ENCODE peak calls at places on chromosomes 16 and 17, in ten cellular contexts. S is breast epithelium, F is A549, B is right lobe of liver, I is sigmoid colon, Y is IMR-90, W is prostate gland, R is ovary, U is H1, H is transverse colon. T is an unnamed sample.

GRCh38 chr17:2695961-2696760 is 15.4 kb downstream of the CLUH start:
- DNase-seq in U (no peak), H (peak), B (no peak), I (peak), Y (no peak), R (peak), W (no peak), S (no peak), F (no peak), T (no peak)

GRCh38 chr17:21285164-21286065 is 904 bp downstream of the MAP2K3 start:
- DNase-seq in B (peak), F (no peak), R (peak), H (peak), S (peak), Y (peak), I (peak), U (no peak), W (no peak), T (peak)

GRCh38 chr16:22257440-22257839 is 39.8 kb upstream of the POLR3E start:
- DNase-seq in W (no peak), Y (no peak), H (no peak), B (no peak), F (no peak), R (no peak), U (no peak), S (no peak), I (no peak), T (no peak)

GRCh38 chr17:59607817-59608403 is 11.8 kb upstream of the CLTC start:
- DNase-seq in S (no peak), Y (no peak), B (no peak), U (no peak), H (no peak), I (no peak), R (no peak), W (no peak), F (peak), T (no peak)

GRCh38 chr17:1104222-1104621 is 75.6 kb downstream of the ABR start:
- DNase-seq in I (no peak), Y (no peak), R (no peak), U (no peak), B (no peak), H (no peak), S (no peak), W (no peak), F (no peak), T (no peak)

GRCh38 chr17:10616502-10617119 is 40.5 kb downstream of the MYH3 start:
- DNase-seq in B (peak), F (peak), U (peak), W (peak), Y (peak), I (peak), H (peak), S (peak), R (peak), T (peak)

GRCh38 chr16:23516366-23517137 is 6.3 kb upstream of the GGA2 start:
- DNase-seq in F (no peak), U (no peak), R (no peak), W (no peak), S (no peak), B (no peak), H (no peak), Y (no peak), I (no peak), T (no peak)

GRCh38 chr17:44786551-44787081 is 27.8 kb downstream of the ADAM11 start:
- DNase-seq in H (no peak), S (no peak), Y (no peak), R (no peak), U (no peak), W (no peak), F (no peak), B (no peak), I (no peak), T (no peak)

GRCh38 chr17:70040336-70040735 is 34.7 kb upstream of the KCNJ16 start:
- DNase-seq in Y (peak), R (no peak), I (no peak), F (no peak), H (no peak), W (no peak), B (no peak), U (no peak), S (no peak), T (no peak)

GRCh38 chr17:73560661-73561060 is 83.6 kb downstream of the SDK2 start:
- DNase-seq in Y (no peak), U (no peak), B (no peak), W (no peak), I (no peak), F (peak), R (no peak), H (no peak), S (no peak), T (no peak)

GRCh38 chr17:45123930-45124796 is 8.2 kb downstream of the PLCD3 start:
- DNase-seq in W (no peak), H (peak), F (peak), Y (peak), I (peak), U (no peak), B (no peak), S (no peak), R (peak), T (peak)

GRCh38 chr16:19289805-19290490 is 4.4 kb downstream of the CLEC19A start:
- DNase-seq in F (no peak), R (no peak), I (no peak), S (peak), U (no peak), H (no peak), W (peak), Y (no peak), B (no peak), T (no peak)

GRCh38 chr16:46696957-46697356 is 7.5 kb downstream of the ORC6 start:
- DNase-seq in U (no peak), S (no peak), W (no peak), H (no peak), I (no peak), B (no peak), F (no peak), Y (no peak), R (no peak), T (no peak)

GRCh38 chr17:65552214-65552613 is 9.2 kb downstream of the AXIN2 start:
- DNase-seq in S (no peak), Y (no peak), F (no peak), R (no peak), W (no peak), H (peak), U (no peak), I (no peak), B (no peak), T (no peak)

GRCh38 chr16:88969361-88969831 is 7.6 kb downstream of the CBFA2T3 start:
- DNase-seq in B (no peak), W (no peak), S (no peak), U (no peak), R (no peak), Y (no peak), I (no peak), F (no peak), H (no peak), T (no peak)

GRCh38 chr16:68055395-68055794 is 29.8 kb upstream of the NFATC3 start:
- DNase-seq in I (peak), Y (no peak), B (no peak), R (no peak), H (no peak), W (no peak), S (no peak), F (no peak), U (no peak), T (no peak)

GRCh38 chr16:4597174-4597573 is 17.5 kb downstream of the UBALD1 start:
- DNase-seq in Y (no peak), F (no peak), S (no peak), B (no peak), U (no peak), R (no peak), I (no peak), W (no peak), H (no peak), T (no peak)

GRCh38 chr16:57480127-57480753 is 6.1 kb downstream of the DOK4 start:
- DNase-seq in F (peak), I (peak), H (peak), Y (peak), R (peak), B (peak), S (no peak), W (no peak), U (no peak), T (no peak)

GRCh38 chr16:58848662-58849002 is 114.5 kb upstream of the GOT2 start:
- DNase-seq in I (no peak), Y (no peak), F (no peak), W (no peak), S (no peak), H (no peak), R (no peak), B (no peak), U (no peak), T (no peak)

GRCh38 chr17:82442643-82443464 is 7.7 kb downstream of the CYBC1 start:
- DNase-seq in I (no peak), H (no peak), F (no peak), B (peak), W (no peak), R (no peak), S (no peak), U (no peak), Y (no peak), T (no peak)

GRCh38 chr17:76848670-76849069 is 19.5 kb upstream of the MGAT5B start:
- DNase-seq in U (no peak), W (no peak), B (no peak), F (no peak), Y (no peak), R (no peak), S (no peak), H (no peak), I (no peak), T (no peak)

GRCh38 chr17:60065867-60066266 is 12.9 kb downstream of the HEATR6 start:
- DNase-seq in H (no peak), I (no peak), W (no peak), U (no peak), Y (no peak), S (no peak), F (no peak), B (no peak), R (no peak), T (no peak)

GRCh38 chr17:6913608-6914443 is 82.0 kb upstream of the ALOX12 start:
- DNase-seq in B (peak), S (peak), U (peak), F (peak), I (peak), R (peak), W (peak), H (peak), Y (peak), T (peak)

GRCh38 chr16:11609474-11610120 is 22.9 kb upstream of the LITAF start:
- DNase-seq in B (no peak), S (no peak), U (no peak), H (no peak), I (no peak), W (no peak), F (no peak), Y (no peak), R (no peak), T (no peak)

GRCh38 chr16:14072360-14072759 is 1.2 kb downstream of the MRTFB start:
- DNase-seq in Y (no peak), S (no peak), I (no peak), H (no peak), B (no peak), U (no peak), W (no peak), F (no peak), R (no peak), T (no peak)
- H3K4me3 ChIP-seq in Y (no peak), S (peak), I (peak), H (peak), B (peak), U (peak), W (peak), F (peak), R (no peak), T (no peak)

GRCh38 chr16:495127-495748 is 32.3 kb upstream of the CAPN15 start:
- DNase-seq in U (peak), R (no peak), B (peak), F (peak), I (no peak), Y (peak), H (peak), S (no peak), W (no peak), T (no peak)
- TF ChIP-seq CTCF in U (peak), R (no peak), B (peak), F (peak), I (no peak), Y (peak), H (peak), S (no peak), W (peak), T (no peak)

DNA sequence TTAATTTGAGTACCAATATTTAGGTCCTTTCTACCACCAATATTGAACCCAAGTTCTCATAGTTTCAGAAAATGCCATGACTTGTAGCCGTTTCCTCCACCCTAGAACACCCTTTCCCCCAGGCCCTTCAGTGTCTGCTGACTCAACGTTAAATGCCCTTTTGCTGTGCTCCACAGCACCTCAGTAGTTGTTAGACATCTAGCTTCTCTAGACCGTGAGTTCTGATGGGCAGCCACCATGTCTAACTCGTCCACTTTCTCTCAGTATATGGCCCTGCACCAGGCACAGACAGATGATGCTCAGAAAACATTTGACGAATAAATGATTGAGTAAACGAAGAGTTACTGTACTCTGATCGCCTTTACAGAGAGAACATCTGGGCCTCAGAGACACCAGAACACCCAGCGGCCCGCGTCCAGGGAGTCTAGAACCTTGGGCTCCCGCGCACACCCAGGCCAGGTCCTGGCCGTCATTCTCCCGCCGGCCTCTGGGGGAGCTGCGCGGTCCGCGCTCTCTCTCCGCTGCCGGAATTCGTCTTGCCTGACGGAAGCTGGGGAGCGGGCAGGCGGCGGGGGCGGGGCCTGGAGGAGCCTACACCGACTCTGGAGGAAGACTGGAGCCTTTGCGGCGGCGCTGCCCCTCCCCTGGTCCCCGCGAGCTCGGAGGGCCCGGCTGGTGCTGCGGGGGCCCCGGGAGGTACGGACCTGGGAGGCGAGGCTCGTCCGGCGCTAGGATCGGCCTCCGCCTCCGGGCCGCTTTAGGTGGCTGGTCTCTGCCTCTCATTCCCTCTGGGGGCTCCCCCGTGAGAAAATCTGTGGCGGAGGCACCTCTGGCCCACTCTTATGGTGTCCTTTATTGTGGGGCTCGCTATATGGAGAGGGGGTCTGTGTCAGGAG is at the start of gene NKIRAS2:
- DNase-seq in W (peak), U (peak), B (peak), R (peak), Y (peak), I (peak), S (peak), H (peak), F (peak), T (peak)
- TF ChIP-seq POLR2A in W (peak), U (peak), B (peak), R (peak), Y (peak), I (peak), S (peak), H (peak), F (peak), T (no peak)

GRCh38 chr16:72014675-72015074 is 6.1 kb downstream of the DHODH start:
- DNase-seq in B (no peak), W (no peak), U (no peak), Y (no peak), H (no peak), F (no peak), I (no peak), S (no peak), R (no peak), T (no peak)

GRCh38 chr16:72015124-72015523 is 6.6 kb downstream of the DHODH start:
- DNase-seq in B (no peak), S (no peak), W (no peak), I (no peak), U (no peak), H (no peak), Y (no peak), R (no peak), F (no peak), T (no peak)

GRCh38 chr16:72013888-72014538 is 5.5 kb downstream of the DHODH start:
- DNase-seq in B (peak), H (no peak), U (no peak), Y (no peak), W (no peak), R (peak), S (no peak), F (no peak), I (no peak), T (no peak)

GRCh38 chr16:72012607-72013006 is 4.1 kb downstream of the DHODH start:
- DNase-seq in Y (no peak), U (no peak), B (no peak), R (no peak), H (no peak), W (no peak), I (peak), F (no peak), S (no peak), T (no peak)

DNA sequence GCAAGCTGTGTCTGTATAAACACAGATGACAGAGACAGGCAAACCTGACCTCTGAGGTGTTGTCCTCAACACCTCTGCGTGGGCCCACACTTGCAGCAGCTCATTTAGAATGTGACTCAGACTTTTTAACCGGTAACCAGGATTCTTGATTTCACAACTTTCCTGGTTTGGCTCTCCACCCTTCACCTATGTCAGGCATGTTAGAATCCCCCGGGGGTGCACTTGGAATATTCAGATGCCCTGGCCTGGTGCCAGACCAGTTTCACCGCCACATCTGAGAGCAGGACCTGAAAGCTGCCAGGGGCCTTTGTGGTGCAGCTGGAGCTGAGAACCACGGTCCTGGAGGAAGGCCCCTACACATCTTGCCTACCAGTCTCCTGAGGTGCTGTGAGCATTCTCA is 4.8 kb downstream of the DHODH start:
- DNase-seq in Y (peak), R (peak), F (no peak), I (no peak), W (no peak), S (peak), H (no peak), B (peak), U (no peak), T (no peak)
- H3K4me3 ChIP-seq in Y (no peak), R (no peak), F (no peak), I (no peak), W (no peak), S (no peak), H (no peak), B (peak), U (no peak), T (no peak)

GRCh38 chr17:79704691-79705090 is 26.1 kb upstream of the ENPP7 start:
- DNase-seq in W (no peak), I (no peak), F (no peak), R (no peak), U (no peak), H (no peak), S (no peak), Y (no peak), B (no peak), T (no peak)

GRCh38 chr17:79699386-79700036 is 31.2 kb upstream of the ENPP7 start:
- DNase-seq in U (no peak), R (no peak), F (no peak), Y (no peak), H (no peak), I (no peak), B (no peak), S (no peak), W (no peak), T (no peak)

GRCh38 chr17:79702550-79703236 is 28.1 kb upstream of the ENPP7 start:
- DNase-seq in W (no peak), U (no peak), F (no peak), R (no peak), I (no peak), H (no peak), S (no peak), Y (no peak), B (no peak), T (no peak)

GRCh38 chr17:79700574-79700973 is 30.2 kb upstream of the ENPP7 start:
- DNase-seq in R (no peak), H (no peak), B (no peak), S (no peak), U (no peak), I (no peak), W (no peak), F (peak), Y (no peak), T (no peak)

GRCh38 chr17:79702071-79702470 is 28.7 kb upstream of the ENPP7 start:
- DNase-seq in I (no peak), F (no peak), Y (no peak), R (no peak), S (no peak), H (no peak), W (no peak), U (no peak), B (no peak), T (no peak)
- TF ChIP-seq CTCF in I (no peak), F (peak), Y (no peak), R (no peak), S (no peak), H (no peak), W (no peak), U (peak), B (no peak), T (no peak)

GRCh38 chr16:31215287-31216115 is 1.4 kb downstream of the PYDC1 start:
- DNase-seq in F (peak), B (peak), W (peak), U (peak), S (peak), I (no peak), Y (peak), H (peak), R (peak), T (no peak)
- TF ChIP-seq POLR2A in F (peak), B (no peak), W (no peak), U (no peak), S (no peak), I (no peak), Y (no peak), H (no peak), R (no peak), T (no peak)

GRCh38 chr16:85541619-85542547 is 71.2 kb upstream of the GSE1 start:
- DNase-seq in H (no peak), I (no peak), B (no peak), U (no peak), W (no peak), R (no peak), S (no peak), Y (no peak), F (no peak), T (no peak)
- H3K4me3 ChIP-seq in H (no peak), I (no peak), B (no peak), U (no peak), W (no peak), R (no peak), S (no peak), Y (no peak), F (no peak), T (no peak)

DNA sequence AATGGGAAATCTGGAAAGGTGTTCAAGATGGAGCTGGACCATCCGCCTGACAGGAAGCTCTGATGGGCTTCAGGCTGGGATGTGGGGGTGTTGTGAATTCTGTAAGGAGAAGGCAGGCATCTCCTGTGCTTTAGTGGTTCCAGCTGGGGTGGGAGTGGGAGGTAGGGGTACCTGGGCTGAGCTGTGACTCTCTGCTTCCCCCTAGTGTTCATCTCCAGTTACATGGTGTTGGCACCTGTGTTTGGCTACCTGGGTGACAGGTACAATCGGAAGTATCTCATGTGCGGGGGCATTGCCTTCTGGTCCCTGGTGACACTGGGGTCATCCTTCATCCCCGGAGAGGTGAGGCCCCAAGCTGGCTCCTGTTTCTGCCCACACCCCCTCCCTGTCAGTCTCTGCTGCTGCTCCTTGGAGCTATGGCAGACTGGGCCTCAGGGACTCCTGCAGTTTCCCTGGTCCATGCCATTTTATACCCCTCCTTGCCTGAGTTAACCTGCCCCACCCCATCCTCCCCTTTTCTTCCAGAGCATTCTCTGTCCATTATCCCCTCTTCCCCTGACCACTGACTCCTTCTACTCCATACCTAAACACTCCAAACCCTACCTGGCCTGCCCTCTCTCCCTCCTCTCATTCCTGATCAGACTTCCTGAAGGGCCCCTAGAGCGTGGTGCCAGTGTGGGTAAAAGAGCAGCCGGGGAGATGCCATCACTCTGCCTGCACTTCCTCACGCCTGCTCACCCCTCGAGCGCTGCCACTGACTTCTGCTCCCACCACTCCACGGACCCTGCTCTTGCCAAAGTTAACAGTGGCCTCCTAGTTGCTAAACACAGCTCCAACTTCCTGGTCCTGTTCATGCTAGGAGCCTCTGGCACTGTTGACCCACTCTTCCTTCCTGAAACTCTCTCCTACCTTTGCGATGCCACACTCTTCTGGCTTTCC is 3.4 kb downstream of the SPNS1 start:
- DNase-seq in B (no peak), W (no peak), R (no peak), I (no peak), H (no peak), Y (no peak), U (no peak), S (no peak), F (no peak), T (no peak)
- TF ChIP-seq CTCF in B (peak), W (peak), R (no peak), I (no peak), H (peak), Y (no peak), U (peak), S (peak), F (peak), T (no peak)

GRCh38 chr16:2023098-2023925 is 3.4 kb upstream of the NHERF2 start:
- DNase-seq in I (peak), H (peak), F (peak), B (peak), W (peak), R (peak), S (peak), U (peak), Y (peak), T (peak)
- TF ChIP-seq POLR2A in I (no peak), H (peak), F (peak), B (peak), W (peak), R (peak), S (no peak), U (no peak), Y (no peak), T (no peak)